ENCODE peak calls at places on chromosomes 16 and 17, in five cellular contexts. F is Caco-2, D is stomach, X is fibroblast of lung, W is heart right ventricle. M is an unnamed sample.

GRCh38 chr17:74827800-74828199 is 31.9 kb downstream of the GRIN2C start:
- DNase-seq in F (no peak), X (no peak), W (no peak), D (no peak), M (no peak)

GRCh38 chr17:76382803-76383644 is 1.4 kb upstream of the SPHK1 start:
- DNase-seq in X (peak; percentile 39), F (no peak), D (peak; percentile 50), W (peak; percentile 55), M (peak; percentile 33)

GRCh38 chr17:1137465-1137894 is 42.3 kb downstream of the ABR start:
- DNase-seq in W (no peak), X (peak; percentile 31), F (peak; percentile 96), D (no peak), M (no peak)

GRCh38 chr17:41885733-41886132 is 20.5 kb upstream of the KLHL11 start:
- DNase-seq in W (no peak), D (no peak), X (no peak), F (no peak), M (no peak)

GRCh38 chr16:4217246-4218131 is 24.4 kb downstream of the SRL start:
- DNase-seq in F (no peak), X (peak; percentile 53), D (no peak), W (peak; percentile 75), M (no peak)

GRCh38 chr17:74842599-74843351 is 16.9 kb downstream of the GRIN2C start:
- DNase-seq in F (no peak), D (peak; percentile 75), W (peak; percentile 83), X (peak; percentile 63), M (peak; percentile 77)

GRCh38 chr16:65062736-65063583 is 58.9 kb downstream of the CDH11 start:
- DNase-seq in X (peak; percentile 81), F (no peak), W (no peak), D (no peak), M (no peak)

GRCh38 chr16:13402601-13403000 is 501.2 kb downstream of the SHISA9 start:
- DNase-seq in F (no peak), D (no peak), X (no peak), W (no peak), M (no peak)

GRCh38 chr16:79061199-79061598 is 539.3 kb downstream of the MAF start:
- DNase-seq in F (no peak), W (no peak), D (no peak), X (no peak), M (no peak)

GRCh38 chr17:64504769-64505319 is 1.2 kb downstream of the DDX5 start:
- DNase-seq in F (no peak), W (no peak), D (no peak), X (no peak), M (no peak)

GRCh38 chr17:80175411-80175810 is 5.6 kb downstream of the CARD14 start:
- DNase-seq in D (peak; percentile 35), X (peak; percentile 27), F (peak; percentile 85), W (no peak), M (peak; percentile 63)

GRCh38 chr17:1153795-1154546 is 25.8 kb downstream of the ABR start:
- DNase-seq in D (no peak), X (peak; percentile 84), F (peak; percentile 58), W (peak; percentile 64), M (no peak)

GRCh38 chr16:9900576-9900975 is 281.7 kb downstream of the GRIN2A start:
- DNase-seq in W (no peak), X (no peak), D (no peak), F (no peak), M (no peak)

GRCh38 chr16:89720520-89720858 is 209 bp downstream of the VPS9D1 start:
- DNase-seq in X (peak; percentile 13), D (peak; percentile 52), W (peak; percentile 60), F (peak; percentile 75), M (peak; percentile 65)

GRCh38 chr16:49631521-49632041 is 224.3 kb downstream of the ZNF423 start:
- DNase-seq in F (no peak), D (no peak), X (peak; percentile 49), W (no peak), M (no peak)

GRCh38 chr17:61209524-61209923 is 190.1 kb upstream of the TBX2 start:
- DNase-seq in X (no peak), D (no peak), F (no peak), W (no peak), M (no peak)

GRCh38 chr17:17227608-17228520 is 9.1 kb downstream of the FLCN start:
- DNase-seq in W (peak; percentile 60), D (peak; percentile 67), F (no peak), X (no peak), M (no peak)

GRCh38 chr17:77817953-77818352 is 140.6 kb upstream of the TNRC6C start:
- DNase-seq in F (no peak), X (no peak), W (no peak), D (no peak), M (no peak)

GRCh38 chr17:13154403-13154802 is 136.6 kb upstream of the ELAC2 start:
- DNase-seq in F (no peak), D (no peak), X (no peak), W (no peak), M (no peak)

GRCh38 chr17:3528604-3529511 is 28.8 kb downstream of the TRPV3 start:
- DNase-seq in X (no peak), F (no peak), D (no peak), W (no peak), M (peak; percentile 37)

GRCh38 chr17:64641499-64641898 is 20.6 kb downstream of the SMURF2 start:
- DNase-seq in F (peak; percentile 48), D (no peak), W (no peak), X (peak; percentile 85), M (no peak)

GRCh38 chr16:30870904-30871303 is 23.0 kb downstream of the BCL7C start:
- DNase-seq in F (no peak), W (no peak), X (no peak), D (no peak), M (no peak)

GRCh38 chr16:30866031-30866430 is 27.8 kb downstream of the BCL7C start:
- DNase-seq in D (no peak), F (no peak), X (no peak), W (no peak), M (no peak)

GRCh38 chr16:30867747-30868146 is 26.1 kb downstream of the BCL7C start:
- DNase-seq in X (peak; percentile 16), D (no peak), F (no peak), W (no peak), M (no peak)
- TF ChIP-seq CTCF in X (peak; percentile 22), D (no peak), F (peak; percentile 31), W (no peak), M (no peak)

GRCh38 chr16:85546585-85547447 is 66.3 kb upstream of the GSE1 start:
- DNase-seq in D (no peak), W (no peak), X (no peak), F (no peak), M (no peak)
- TF ChIP-seq CTCF in D (no peak), W (peak; percentile 34), X (no peak), F (peak; percentile 25), M (no peak)

GRCh38 chr17:43175213-43176118 is 4.5 kb downstream of the NBR1 start:
- DNase-seq in F (no peak), X (peak; percentile 53), W (no peak), D (no peak), M (no peak)

GRCh38 chr17:43170140-43170765 is 761 bp upstream of the NBR1 start:
- DNase-seq in W (peak; percentile 82), F (peak; percentile 96), X (peak; percentile 97), D (peak; percentile 91), M (peak; percentile 96)

GRCh38 chr17:43169561-43170139 is 1.4 kb upstream of the NBR1 start:
- DNase-seq in D (peak; percentile 66), F (peak; percentile 42), X (peak; percentile 63), W (peak; percentile 18), M (peak; percentile 22)

GRCh38 chr17:43171761-43172487 is 910 bp downstream of the NBR1 start:
- DNase-seq in X (peak; percentile 92), D (no peak), W (no peak), F (no peak), M (peak; percentile 73)

DNA sequence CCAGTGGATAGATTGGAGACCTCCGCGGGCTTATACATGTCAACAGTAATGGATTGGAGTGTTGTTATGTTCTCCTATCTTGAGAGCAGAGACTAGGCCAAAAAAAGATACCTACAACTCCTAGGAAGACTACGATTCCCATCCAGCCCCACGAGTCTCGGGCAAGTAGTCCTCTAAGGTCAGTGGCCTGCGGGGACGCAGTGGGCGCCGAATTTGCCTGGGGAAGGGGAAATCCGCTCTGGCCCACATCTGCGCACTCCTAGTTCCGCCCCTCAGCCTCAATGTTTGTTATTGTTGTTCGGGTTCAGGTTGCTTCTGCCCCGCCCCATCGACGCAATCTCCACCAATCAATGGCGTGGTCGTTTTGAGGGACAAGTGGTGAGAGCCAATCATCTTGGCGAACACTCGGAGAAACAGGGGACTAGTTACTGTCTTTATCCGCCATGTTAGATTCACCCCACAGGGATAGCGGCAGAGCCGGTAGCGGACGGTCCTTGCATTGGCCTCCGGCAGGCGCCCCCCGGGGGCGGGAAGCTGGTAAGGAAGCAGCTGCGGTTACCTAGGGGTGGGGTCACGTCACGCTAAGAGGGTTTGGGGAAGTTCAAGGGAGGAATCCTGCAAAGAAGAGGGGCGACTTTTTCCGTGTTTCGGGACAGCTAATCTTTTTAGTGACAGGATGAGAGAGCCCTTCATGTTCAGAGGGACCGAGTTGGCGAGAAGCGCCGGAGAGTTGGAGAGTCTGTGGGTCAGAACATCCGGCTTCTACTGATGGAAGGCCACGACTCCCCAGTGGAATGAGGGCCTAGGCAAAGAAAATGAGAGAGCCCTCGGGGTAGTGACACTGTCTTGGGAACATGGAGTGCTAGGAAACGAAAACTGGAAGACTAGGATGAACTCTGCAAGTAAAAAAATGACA is at the start of gene NBR1:
- DNase-seq in D (peak; percentile 97), F (peak; percentile 98), X (peak; percentile 99), W (peak; percentile 90), M (peak; percentile 97)
- TF ChIP-seq CTCF in D (no peak), F (peak; percentile 44), X (no peak), W (peak; percentile 37), M (no peak)

GRCh38 chr17:58630883-58631522 is 60.8 kb downstream of the TEX14 start:
- DNase-seq in D (peak; percentile 49), W (no peak), F (peak; percentile 73), X (no peak), M (peak; percentile 4)

GRCh38 chr17:58626905-58627304 is 64.9 kb downstream of the TEX14 start:
- DNase-seq in W (no peak), D (no peak), F (no peak), X (no peak), M (no peak)

GRCh38 chr17:58637011-58637570 is 54.8 kb downstream of the TEX14 start:
- DNase-seq in F (no peak), W (no peak), D (no peak), X (no peak), M (no peak)

GRCh38 chr17:58632324-58633314 is 59.2 kb downstream of the TEX14 start:
- DNase-seq in D (no peak), F (no peak), X (no peak), W (no peak), M (no peak)

DNA sequence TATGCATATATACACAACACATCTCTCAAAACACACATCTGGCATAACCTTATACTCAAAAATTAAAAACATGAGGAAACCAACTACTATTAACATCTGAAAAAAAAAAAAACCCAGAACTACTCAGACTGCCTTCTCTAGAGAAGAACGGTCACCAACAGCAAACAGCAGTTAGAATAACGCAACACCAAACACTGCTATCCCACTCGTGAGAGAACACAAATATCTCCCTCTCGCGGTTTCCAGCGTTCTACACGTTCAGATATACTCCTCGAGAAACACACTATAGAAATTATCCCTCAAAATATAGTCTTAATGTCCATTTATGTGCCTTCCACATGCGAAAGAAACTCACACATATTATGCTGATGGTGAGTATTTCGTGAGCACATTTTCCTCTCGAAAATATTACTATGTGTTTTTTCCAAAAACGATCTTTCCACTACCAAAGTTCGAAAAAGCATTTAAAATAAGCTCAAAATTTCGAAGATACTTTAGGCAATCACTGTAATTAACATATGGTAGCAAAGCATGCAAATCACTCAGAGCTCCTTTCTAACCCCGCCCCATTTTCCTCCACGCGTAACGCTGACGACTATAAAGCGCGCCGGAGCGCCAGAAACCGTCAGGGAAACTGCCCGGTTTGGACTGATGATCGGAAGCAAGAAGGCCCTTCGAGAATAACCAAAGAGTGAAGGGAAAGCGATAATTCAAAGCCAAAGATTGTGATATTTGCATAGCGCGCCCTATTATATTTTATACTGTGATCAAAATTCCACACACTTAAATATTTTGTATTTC is 60.1 kb downstream of the TEX14 start:
- DNase-seq in F (peak; percentile 98), D (peak; percentile 95), X (peak; percentile 100), W (peak; percentile 92), M (peak; percentile 84)
- TF ChIP-seq CTCF in F (peak; percentile 2), D (peak; percentile 37), X (no peak), W (no peak), M (no peak)